ENCODE peak calls at places on chromosome 18, in seven cellular contexts. One of them, this sample, is unnamed.

GRCh38 chr18:69257861-69258458 is 142.7 kb upstream of the DOK6 start:
- DNase-seq in GM12878: no peak
- DNase-seq in tibial nerve: no peak
- DNase-seq in transverse colon: no peak
- DNase-seq in breast epithelium: no peak
- DNase-seq in gastrocnemius medialis: no peak
- DNase-seq in adrenal gland: no peak
- DNase-seq in this sample: no peak

GRCh38 chr18:67300498-67300897 is 216.0 kb downstream of the DSEL start:
- DNase-seq in GM12878: no peak
- DNase-seq in tibial nerve: no peak
- DNase-seq in transverse colon: no peak
- DNase-seq in breast epithelium: no peak
- DNase-seq in gastrocnemius medialis: no peak
- DNase-seq in adrenal gland: no peak
- DNase-seq in this sample: no peak

GRCh38 chr18:54671291-54671881 is 80.3 kb downstream of the DYNAP start:
- DNase-seq in GM12878: no peak
- DNase-seq in tibial nerve: no peak
- DNase-seq in transverse colon: no peak
- DNase-seq in breast epithelium: no peak
- DNase-seq in gastrocnemius medialis: no peak
- DNase-seq in adrenal gland: no peak
- DNase-seq in this sample: no peak

GRCh38 chr18:25873833-25874232 is 216.6 kb downstream of the SS18 start:
- DNase-seq in GM12878: no peak
- DNase-seq in tibial nerve: no peak
- DNase-seq in transverse colon: no peak
- DNase-seq in breast epithelium: no peak
- DNase-seq in gastrocnemius medialis: no peak
- DNase-seq in adrenal gland: no peak
- DNase-seq in this sample: no peak

GRCh38 chr18:36511791-36512352 is 214.4 kb downstream of the FHOD3 start:
- DNase-seq in GM12878: no peak
- DNase-seq in tibial nerve: no peak
- DNase-seq in transverse colon: no peak
- DNase-seq in breast epithelium: no peak
- DNase-seq in gastrocnemius medialis: no peak
- DNase-seq in adrenal gland: no peak
- DNase-seq in this sample: no peak

GRCh38 chr18:45328762-45329161 is 286.5 kb upstream of the SLC14A2 start:
- DNase-seq in GM12878: no peak
- DNase-seq in tibial nerve: no peak
- DNase-seq in transverse colon: no peak
- DNase-seq in breast epithelium: no peak
- DNase-seq in gastrocnemius medialis: no peak
- DNase-seq in adrenal gland: no peak
- DNase-seq in this sample: no peak

GRCh38 chr18:8619041-8619440 is 9.8 kb downstream of the RAB12 start:
- DNase-seq in GM12878: no peak
- DNase-seq in tibial nerve: no peak
- DNase-seq in transverse colon: no peak
- DNase-seq in breast epithelium: no peak
- DNase-seq in gastrocnemius medialis: no peak
- DNase-seq in adrenal gland: no peak
- DNase-seq in this sample: no peak

GRCh38 chr18:13178197-13178596 is 40.4 kb upstream of the LDLRAD4 start:
- DNase-seq in GM12878: no peak
- DNase-seq in tibial nerve: no peak
- DNase-seq in transverse colon: no peak
- DNase-seq in breast epithelium: no peak
- DNase-seq in gastrocnemius medialis: no peak
- DNase-seq in adrenal gland: no peak
- DNase-seq in this sample: no peak

GRCh38 chr18:13305326-13305725 is 86.8 kb downstream of the LDLRAD4 start:
- DNase-seq in GM12878: no peak
- DNase-seq in tibial nerve: no peak
- DNase-seq in transverse colon: no peak
- DNase-seq in breast epithelium: no peak
- DNase-seq in gastrocnemius medialis: no peak
- DNase-seq in adrenal gland: no peak
- DNase-seq in this sample: no peak

GRCh38 chr18:73479472-73479871 is 611.7 kb upstream of the NETO1 start:
- DNase-seq in GM12878: no peak
- DNase-seq in tibial nerve: no peak
- DNase-seq in transverse colon: no peak
- DNase-seq in breast epithelium: no peak
- DNase-seq in gastrocnemius medialis: no peak
- DNase-seq in adrenal gland: no peak
- DNase-seq in this sample: no peak

GRCh38 chr18:22207022-22207758 is 37.8 kb downstream of the GATA6 start:
- DNase-seq in GM12878: no peak
- DNase-seq in tibial nerve: no peak
- DNase-seq in transverse colon: no peak
- DNase-seq in breast epithelium: no peak
- DNase-seq in gastrocnemius medialis: no peak
- DNase-seq in adrenal gland: peak
- DNase-seq in this sample: no peak

GRCh38 chr18:44733069-44733753 is 52.5 kb downstream of the SETBP1 start:
- DNase-seq in GM12878: no peak
- DNase-seq in tibial nerve: peak
- DNase-seq in transverse colon: no peak
- DNase-seq in breast epithelium: no peak
- DNase-seq in gastrocnemius medialis: no peak
- DNase-seq in adrenal gland: peak
- DNase-seq in this sample: no peak

DNA sequence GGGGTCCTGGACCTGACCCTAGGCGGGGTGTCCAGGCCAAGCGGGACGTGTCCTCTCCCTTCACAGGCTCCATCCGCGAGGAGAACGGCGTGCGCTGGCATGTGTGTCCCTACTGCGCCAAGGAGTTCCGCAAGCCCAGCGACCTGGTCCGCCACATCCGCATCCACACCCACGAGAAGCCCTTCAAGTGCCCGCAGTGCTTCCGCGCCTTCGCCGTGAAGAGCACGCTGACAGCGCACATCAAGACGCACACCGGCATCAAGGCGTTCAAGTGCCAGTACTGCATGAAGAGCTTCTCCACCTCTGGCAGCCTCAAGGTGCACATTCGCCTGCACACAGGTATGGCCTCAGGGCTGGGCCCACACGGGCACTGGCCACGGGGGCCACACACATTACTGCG is 72.6 kb downstream of the ZNF236 start:
- DNase-seq in GM12878: no peak
- DNase-seq in tibial nerve: no peak
- DNase-seq in transverse colon: no peak
- DNase-seq in breast epithelium: no peak
- DNase-seq in gastrocnemius medialis: no peak
- DNase-seq in adrenal gland: no peak
- DNase-seq in this sample: no peak
- H3K4me3 ChIP-seq in GM12878: no peak
- H3K4me3 ChIP-seq in tibial nerve: no peak
- H3K4me3 ChIP-seq in transverse colon: no peak
- H3K4me3 ChIP-seq in breast epithelium: no peak
- H3K4me3 ChIP-seq in gastrocnemius medialis: no peak
- H3K4me3 ChIP-seq in adrenal gland: no peak
- H3K4me3 ChIP-seq in this sample: no peak

DNA sequence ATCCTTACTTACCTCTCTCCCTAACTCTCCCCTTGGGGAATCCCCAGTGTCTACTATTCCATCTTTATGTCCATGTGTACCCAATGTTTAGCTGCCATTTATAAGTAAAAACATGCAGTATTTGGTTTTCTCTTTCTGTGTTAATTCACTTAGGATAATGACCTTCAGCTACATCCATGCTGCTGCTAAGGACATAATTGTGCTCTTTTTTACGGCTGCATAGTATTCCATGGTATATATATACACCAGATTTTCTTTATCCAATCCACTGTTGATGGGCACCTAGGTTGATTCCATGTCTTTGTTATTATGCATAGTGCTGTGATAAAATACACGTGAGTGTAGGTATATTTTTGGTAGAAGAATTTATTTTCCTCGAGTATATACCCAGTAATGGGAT is 24.3 kb upstream of the RIOK3 start:
- DNase-seq in GM12878: no peak
- DNase-seq in tibial nerve: no peak
- DNase-seq in transverse colon: no peak
- DNase-seq in breast epithelium: no peak
- DNase-seq in gastrocnemius medialis: no peak
- DNase-seq in adrenal gland: no peak
- DNase-seq in this sample: no peak
- TF ChIP-seq POLR2A in GM12878: no peak
- TF ChIP-seq POLR2A in tibial nerve: no peak
- TF ChIP-seq POLR2A in transverse colon: no peak
- TF ChIP-seq POLR2A in breast epithelium: no peak
- TF ChIP-seq POLR2A in gastrocnemius medialis: no peak
- TF ChIP-seq POLR2A in adrenal gland: no peak
- TF ChIP-seq POLR2A in this sample: no peak

DNA sequence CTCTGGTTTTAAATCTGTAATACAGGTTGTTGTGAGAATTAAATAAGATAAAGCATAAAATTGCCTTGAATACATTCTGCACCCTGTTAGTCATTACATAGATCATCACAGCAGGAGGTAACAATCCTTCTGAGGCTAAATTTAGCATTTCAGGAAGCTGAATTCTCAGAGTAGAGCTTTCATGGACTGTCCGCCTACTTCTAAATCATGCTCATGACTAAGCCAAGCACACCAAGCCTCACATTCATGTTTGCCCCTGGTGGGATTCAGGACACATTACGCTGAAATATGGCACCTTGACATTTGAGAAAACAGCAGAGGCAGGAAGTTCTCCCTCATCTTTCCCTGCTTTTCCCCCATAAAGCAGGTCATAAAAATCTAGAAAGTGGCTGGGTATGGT is 16.6 kb upstream of the PIK3C3 start:
- DNase-seq in GM12878: no peak
- DNase-seq in tibial nerve: no peak
- DNase-seq in transverse colon: no peak
- DNase-seq in breast epithelium: no peak
- DNase-seq in gastrocnemius medialis: no peak
- DNase-seq in adrenal gland: no peak
- DNase-seq in this sample: no peak
- TF ChIP-seq CTCF in GM12878: no peak
- TF ChIP-seq CTCF in tibial nerve: no peak
- TF ChIP-seq CTCF in transverse colon: no peak
- TF ChIP-seq CTCF in breast epithelium: no peak
- TF ChIP-seq CTCF in gastrocnemius medialis: no peak
- TF ChIP-seq CTCF in adrenal gland: no peak
- TF ChIP-seq CTCF in this sample: no peak

GRCh38 chr18:35039633-35040032 is 1.6 kb upstream of the MAPRE2 start:
- DNase-seq in GM12878: no peak
- DNase-seq in tibial nerve: no peak
- DNase-seq in transverse colon: no peak
- DNase-seq in breast epithelium: no peak
- DNase-seq in gastrocnemius medialis: no peak
- DNase-seq in adrenal gland: no peak
- DNase-seq in this sample: no peak

GRCh38 chr18:35040988-35041751 is at the start of gene MAPRE2:
- DNase-seq in GM12878: peak
- DNase-seq in tibial nerve: peak
- DNase-seq in transverse colon: peak
- DNase-seq in breast epithelium: peak
- DNase-seq in gastrocnemius medialis: peak
- DNase-seq in adrenal gland: peak
- DNase-seq in this sample: peak

GRCh38 chr18:35041752-35042379 is 653 bp downstream of the MAPRE2 start:
- DNase-seq in GM12878: no peak
- DNase-seq in tibial nerve: no peak
- DNase-seq in transverse colon: no peak
- DNase-seq in breast epithelium: no peak
- DNase-seq in gastrocnemius medialis: no peak
- DNase-seq in adrenal gland: no peak
- DNase-seq in this sample: no peak

GRCh38 chr18:35038881-35039491 is 2.2 kb upstream of the MAPRE2 start:
- DNase-seq in GM12878: no peak
- DNase-seq in tibial nerve: no peak
- DNase-seq in transverse colon: no peak
- DNase-seq in breast epithelium: no peak
- DNase-seq in gastrocnemius medialis: no peak
- DNase-seq in adrenal gland: no peak
- DNase-seq in this sample: no peak

DNA sequence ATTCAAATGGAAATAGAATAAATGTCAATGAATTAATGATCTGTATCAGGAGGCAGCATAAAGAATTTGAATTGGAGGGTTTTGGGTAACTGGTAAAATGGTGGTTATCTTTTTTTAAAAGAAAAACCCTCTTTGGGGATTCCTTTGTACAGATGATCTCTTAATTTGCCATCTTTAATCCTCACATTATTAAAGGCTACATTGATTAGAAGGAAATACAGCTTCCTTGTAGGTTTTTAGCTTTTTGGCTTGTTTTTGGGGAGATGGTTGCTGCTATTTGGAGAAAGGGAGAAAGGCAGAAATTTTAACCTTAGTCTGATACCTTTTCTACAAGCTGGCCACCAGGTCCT is 600 bp upstream of the MAPRE2 start:
- DNase-seq in GM12878: no peak
- DNase-seq in tibial nerve: no peak
- DNase-seq in transverse colon: no peak
- DNase-seq in breast epithelium: no peak
- DNase-seq in gastrocnemius medialis: no peak
- DNase-seq in adrenal gland: no peak
- DNase-seq in this sample: no peak
- H3K4me3 ChIP-seq in GM12878: peak
- H3K4me3 ChIP-seq in tibial nerve: peak
- H3K4me3 ChIP-seq in transverse colon: peak
- H3K4me3 ChIP-seq in breast epithelium: peak
- H3K4me3 ChIP-seq in gastrocnemius medialis: peak
- H3K4me3 ChIP-seq in adrenal gland: peak
- H3K4me3 ChIP-seq in this sample: no peak

DNA sequence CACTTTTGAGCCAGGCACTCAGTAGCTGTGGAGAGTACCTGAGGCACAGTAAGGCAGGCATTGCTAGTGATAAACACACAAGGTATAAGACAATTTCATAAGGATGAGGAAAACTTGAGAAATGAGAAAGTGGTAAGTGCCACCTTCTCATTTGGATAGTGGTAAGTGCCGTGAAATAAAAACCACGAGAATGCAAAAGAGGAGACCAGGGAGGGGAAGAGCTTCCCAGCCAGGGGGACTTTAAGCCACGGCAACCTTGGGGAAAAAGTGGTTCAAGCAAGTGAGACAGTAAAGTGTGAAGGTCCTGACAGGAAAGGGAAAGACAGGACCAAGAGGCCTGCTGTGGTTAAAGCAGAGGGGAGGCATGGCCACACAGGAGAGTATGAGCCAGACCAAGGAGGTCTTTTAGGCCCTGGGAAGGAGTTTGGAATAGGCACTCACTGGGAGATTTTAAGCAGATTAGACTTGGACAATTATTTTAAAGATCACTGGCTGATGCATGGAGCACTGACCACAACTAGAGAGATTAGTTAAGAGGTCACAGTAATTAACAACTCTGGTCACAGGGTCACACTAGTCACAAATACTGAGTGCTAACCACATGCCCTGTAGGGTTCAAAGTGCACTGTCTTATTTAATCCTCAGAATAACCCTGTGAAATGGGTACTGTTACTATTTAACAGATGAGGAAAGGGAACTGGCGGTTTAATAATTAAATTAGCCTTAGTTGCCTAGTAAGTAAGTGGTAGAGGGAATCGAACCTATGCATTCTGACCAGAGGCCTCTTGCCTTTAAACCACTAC is 50.1 kb downstream of the THOC1 start:
- DNase-seq in GM12878: no peak
- DNase-seq in tibial nerve: no peak
- DNase-seq in transverse colon: no peak
- DNase-seq in breast epithelium: no peak
- DNase-seq in gastrocnemius medialis: no peak
- DNase-seq in adrenal gland: no peak
- DNase-seq in this sample: no peak
- TF ChIP-seq POLR2A in GM12878: peak
- TF ChIP-seq POLR2A in tibial nerve: no peak
- TF ChIP-seq POLR2A in transverse colon: no peak
- TF ChIP-seq POLR2A in breast epithelium: no peak
- TF ChIP-seq POLR2A in gastrocnemius medialis: no peak
- TF ChIP-seq POLR2A in adrenal gland: no peak
- TF ChIP-seq POLR2A in this sample: no peak